ENCODE peak calls at places on chromosomes 16 and 17, in eight cellular contexts. N is cardiac muscle cell; D is NCI-H1092; B is T-helper 22 cell; K is activated T-helper 1 cell treated with anti-CD3 and anti-CD28 coated beads, Interleukin-2, amount 50 U/mL, for 16 hours; O is AG04450; S is memory B cell; M is HEK293T. C is an unnamed sample.

GRCh38 chr16:66097746-66098145 is 268.7 kb upstream of the CDH5 start:
- DNase-seq in O (no peak), B (no peak), K (no peak), D (no peak), N (peak; percentile 35), S (no peak), M (no peak), C (no peak)

GRCh38 chr16:85279874-85280545 is 167.7 kb upstream of the CIBAR2 start:
- DNase-seq in S (no peak), K (no peak), D (no peak), N (peak; percentile 61), O (no peak), M (no peak), B (no peak), C (no peak)

GRCh38 chr16:13961099-13961811 is 41.3 kb downstream of the ERCC4 start:
- DNase-seq in M (peak; percentile 14), O (peak; percentile 29), S (no peak), B (no peak), N (peak; percentile 74), D (no peak), K (no peak), C (no peak)

GRCh38 chr16:67394271-67395104 is 1.2 kb upstream of the TPPP3 start:
- DNase-seq in K (no peak), D (no peak), M (no peak), S (no peak), B (no peak), O (no peak), N (no peak), C (no peak)

GRCh38 chr16:48607056-48607825 is 2.7 kb downstream of the N4BP1 start:
- DNase-seq in B (no peak), D (no peak), S (no peak), N (peak; percentile 30), K (no peak), O (no peak), M (no peak), C (no peak)

GRCh38 chr16:9148376-9149015 is 57.1 kb downstream of the HAPSTR1 start:
- DNase-seq in O (no peak), N (no peak), M (no peak), K (no peak), B (no peak), D (no peak), S (no peak), C (no peak)

GRCh38 chr17:48944519-48945260 is at the start of gene SNF8:
- DNase-seq in K (peak; percentile 89), M (peak; percentile 97), S (peak; percentile 87), B (peak; percentile 83), N (peak; percentile 95), O (peak; percentile 69), D (peak; percentile 81), C (peak; percentile 39)

GRCh38 chr16:77834600-77834963 is 46.2 kb downstream of the VAT1L start:
- DNase-seq in N (peak; percentile 68), M (no peak), S (no peak), D (no peak), O (peak; percentile 88), B (no peak), K (no peak), C (peak; percentile 33)

GRCh38 chr16:48114410-48114809 is 41.4 kb downstream of the ABCC12 start:
- DNase-seq in M (no peak), S (no peak), B (no peak), N (no peak), K (no peak), O (no peak), D (no peak), C (no peak)

GRCh38 chr16:82298472-82298871 is 128.4 kb upstream of the MPHOSPH6 start:
- DNase-seq in N (no peak), O (no peak), S (no peak), K (no peak), M (no peak), B (no peak), D (no peak), C (no peak)

GRCh38 chr17:74519951-74520553 is 11.2 kb downstream of the CD300LB start:
- DNase-seq in N (no peak), K (no peak), O (no peak), B (no peak), S (peak; percentile 36), D (no peak), M (no peak), C (no peak)

GRCh38 chr17:18987862-18988545 is 16.6 kb downstream of the FAM83G start:
- DNase-seq in K (no peak), D (no peak), S (no peak), N (no peak), O (no peak), M (no peak), B (no peak), C (no peak)

GRCh38 chr17:64028874-64029464 is 8.5 kb upstream of the ICAM2 start:
- DNase-seq in B (peak; percentile 49), O (peak; percentile 39), N (peak; percentile 77), M (peak; percentile 71), K (peak; percentile 45), S (peak; percentile 71), D (peak; percentile 6), C (no peak)

GRCh38 chr16:31362476-31363405 is 7.8 kb downstream of the ITGAX start:
- DNase-seq in N (no peak), K (no peak), M (no peak), D (no peak), O (no peak), B (no peak), S (no peak), C (no peak)

GRCh38 chr16:65114527-65114926 is 7.3 kb downstream of the CDH11 start:
- DNase-seq in S (no peak), K (no peak), B (no peak), O (no peak), N (no peak), D (no peak), M (no peak), C (no peak)

GRCh38 chr16:66843191-66843590 is 1.0 kb upstream of the CA7 start:
- DNase-seq in D (no peak), B (no peak), M (no peak), S (no peak), K (no peak), N (no peak), O (no peak), C (no peak)

GRCh38 chr17:4201231-4201630 is 58.2 kb downstream of the CYB5D2 start:
- DNase-seq in K (no peak), B (no peak), S (no peak), M (no peak), D (no peak), O (no peak), N (no peak), C (no peak)

GRCh38 chr17:77959216-77959925 is 868 bp downstream of the TNRC6C start:
- DNase-seq in D (no peak), N (peak; percentile 17), K (no peak), S (peak; percentile 11), M (no peak), O (no peak), B (peak; percentile 2), C (no peak)

GRCh38 chr16:14405611-14406537 is 224.2 kb downstream of the PARN start:
- DNase-seq in S (peak; percentile 40), M (peak; percentile 88), D (no peak), N (no peak), O (no peak), K (no peak), B (no peak), C (no peak)

GRCh38 chr17:70772761-70773160 is 603.4 kb downstream of the KCNJ2 start:
- DNase-seq in K (no peak), B (no peak), N (no peak), S (no peak), D (no peak), M (no peak), O (no peak), C (no peak)

GRCh38 chr17:83055911-83056582 is 23.4 kb upstream of the METRNL start:
- DNase-seq in O (peak; percentile 50), N (peak; percentile 62), M (no peak), K (no peak), S (no peak), B (no peak), D (no peak), C (peak; percentile 75)

GRCh38 chr17:40065041-40065770 is 2.4 kb downstream of the THRA start:
- DNase-seq in K (no peak), O (no peak), D (no peak), M (no peak), S (no peak), B (no peak), N (peak; percentile 55), C (no peak)

GRCh38 chr17:40539711-40540411 is 25.4 kb downstream of the CCR7 start:
- DNase-seq in S (no peak), M (no peak), K (no peak), D (no peak), N (no peak), B (no peak), O (no peak), C (no peak)

GRCh38 chr17:45265823-45266222 is 3.9 kb upstream of the SPATA32 start:
- DNase-seq in D (no peak), S (no peak), O (no peak), M (no peak), B (no peak), K (no peak), N (peak; percentile 74), C (no peak)

GRCh38 chr17:12789976-12790805 is 893 bp downstream of the ARHGAP44 start:
- DNase-seq in D (no peak), N (peak; percentile 7), O (no peak), M (peak; percentile 19), B (no peak), K (no peak), S (peak; percentile 1), C (no peak)

GRCh38 chr16:81551141-81551808 is 106.7 kb downstream of the CMIP start:
- DNase-seq in S (no peak), B (no peak), N (peak; percentile 54), M (no peak), K (no peak), D (no peak), O (no peak), C (no peak)

GRCh38 chr17:65930140-65930715 is 261.7 kb downstream of the CEP112 start:
- DNase-seq in K (no peak), B (no peak), D (no peak), M (no peak), S (no peak), O (no peak), N (no peak), C (no peak)